ENCODE peak calls at places on chromosome 7, in seven cellular contexts. One of them, this sample, is unnamed.

GRCh38 chr7:101921061-101921460 is 103.6 kb downstream of the CUX1 start:
- DNase-seq in iPS DF 6.9: no peak
- DNase-seq in pancreas: no peak
- DNase-seq in psoas muscle: no peak
- DNase-seq in fibroblast of lung: no peak
- DNase-seq in CD8-positive, alpha-beta memory T cell: no peak
- DNase-seq in tibial artery: no peak
- DNase-seq in this sample: no peak

GRCh38 chr7:95527033-95527775 is 41.5 kb downstream of the ASB4 start:
- DNase-seq in iPS DF 6.9: peak; percentile 50
- DNase-seq in CD8-positive, alpha-beta memory T cell: no peak
- DNase-seq in tibial artery: no peak
- DNase-seq in psoas muscle: no peak
- DNase-seq in pancreas: peak; percentile 36
- DNase-seq in fibroblast of lung: peak; percentile 66
- DNase-seq in this sample: no peak

GRCh38 chr7:142906643-142907042 is 21.1 kb upstream of the TRPV6 start:
- DNase-seq in psoas muscle: no peak
- DNase-seq in tibial artery: no peak
- DNase-seq in CD8-positive, alpha-beta memory T cell: no peak
- DNase-seq in pancreas: no peak
- DNase-seq in iPS DF 6.9: no peak
- DNase-seq in fibroblast of lung: no peak
- DNase-seq in this sample: no peak

GRCh38 chr7:85205754-85206153 is 18.9 kb upstream of the SEMA3D start:
- DNase-seq in fibroblast of lung: no peak
- DNase-seq in CD8-positive, alpha-beta memory T cell: no peak
- DNase-seq in tibial artery: no peak
- DNase-seq in psoas muscle: no peak
- DNase-seq in iPS DF 6.9: no peak
- DNase-seq in pancreas: no peak
- DNase-seq in this sample: no peak

GRCh38 chr7:16915405-16915804 is 33.6 kb upstream of the AGR3 start:
- DNase-seq in CD8-positive, alpha-beta memory T cell: no peak
- DNase-seq in tibial artery: no peak
- DNase-seq in pancreas: no peak
- DNase-seq in fibroblast of lung: peak; percentile 78
- DNase-seq in psoas muscle: no peak
- DNase-seq in iPS DF 6.9: no peak
- DNase-seq in this sample: no peak

GRCh38 chr7:117777335-117778150 is 95.7 kb downstream of the CTTNBP2 start:
- DNase-seq in tibial artery: no peak
- DNase-seq in psoas muscle: no peak
- DNase-seq in fibroblast of lung: no peak
- DNase-seq in pancreas: no peak
- DNase-seq in iPS DF 6.9: no peak
- DNase-seq in CD8-positive, alpha-beta memory T cell: no peak
- DNase-seq in this sample: no peak

GRCh38 chr7:5591547-5591899 is 167.9 kb upstream of the TNRC18 start:
- DNase-seq in psoas muscle: no peak
- DNase-seq in iPS DF 6.9: no peak
- DNase-seq in tibial artery: no peak
- DNase-seq in pancreas: no peak
- DNase-seq in CD8-positive, alpha-beta memory T cell: no peak
- DNase-seq in fibroblast of lung: peak; percentile 62
- DNase-seq in this sample: no peak

GRCh38 chr7:31917256-31917655 is 153.0 kb downstream of the PDE1C start:
- DNase-seq in psoas muscle: no peak
- DNase-seq in iPS DF 6.9: no peak
- DNase-seq in fibroblast of lung: no peak
- DNase-seq in pancreas: no peak
- DNase-seq in CD8-positive, alpha-beta memory T cell: no peak
- DNase-seq in tibial artery: no peak
- DNase-seq in this sample: no peak

GRCh38 chr7:66920256-66920655 is 769 bp upstream of the TMEM248 start:
- DNase-seq in pancreas: no peak
- DNase-seq in fibroblast of lung: no peak
- DNase-seq in iPS DF 6.9: no peak
- DNase-seq in tibial artery: no peak
- DNase-seq in CD8-positive, alpha-beta memory T cell: no peak
- DNase-seq in psoas muscle: no peak
- DNase-seq in this sample: no peak

GRCh38 chr7:2687881-2688318 is at the start of gene AMZ1:
- DNase-seq in psoas muscle: no peak
- DNase-seq in pancreas: no peak
- DNase-seq in fibroblast of lung: no peak
- DNase-seq in CD8-positive, alpha-beta memory T cell: no peak
- DNase-seq in iPS DF 6.9: no peak
- DNase-seq in tibial artery: no peak
- DNase-seq in this sample: no peak

GRCh38 chr7:2684501-2684900 is 3.5 kb upstream of the AMZ1 start:
- DNase-seq in pancreas: no peak
- DNase-seq in psoas muscle: no peak
- DNase-seq in tibial artery: no peak
- DNase-seq in CD8-positive, alpha-beta memory T cell: no peak
- DNase-seq in fibroblast of lung: no peak
- DNase-seq in iPS DF 6.9: no peak
- DNase-seq in this sample: no peak

GRCh38 chr7:2687338-2687869 is 598 bp upstream of the AMZ1 start:
- DNase-seq in fibroblast of lung: no peak
- DNase-seq in CD8-positive, alpha-beta memory T cell: no peak
- DNase-seq in psoas muscle: no peak
- DNase-seq in iPS DF 6.9: no peak
- DNase-seq in pancreas: no peak
- DNase-seq in tibial artery: no peak
- DNase-seq in this sample: no peak

GRCh38 chr7:2688409-2689342 is 674 bp downstream of the AMZ1 start:
- DNase-seq in psoas muscle: no peak
- DNase-seq in fibroblast of lung: no peak
- DNase-seq in pancreas: no peak
- DNase-seq in tibial artery: no peak
- DNase-seq in iPS DF 6.9: no peak
- DNase-seq in CD8-positive, alpha-beta memory T cell: no peak
- DNase-seq in this sample: no peak

GRCh38 chr7:2686101-2686500 is 1.9 kb upstream of the AMZ1 start:
- DNase-seq in tibial artery: no peak
- DNase-seq in fibroblast of lung: no peak
- DNase-seq in iPS DF 6.9: no peak
- DNase-seq in pancreas: no peak
- DNase-seq in CD8-positive, alpha-beta memory T cell: no peak
- DNase-seq in psoas muscle: no peak
- DNase-seq in this sample: no peak
- H3K36me3 ChIP-seq in tibial artery: no peaks in the 10 kb centered on the region
- H3K36me3 ChIP-seq in fibroblast of lung: no peaks in the 10 kb centered on the region
- H3K36me3 ChIP-seq in iPS DF 6.9: no peaks in the 10 kb centered on the region
- H3K36me3 ChIP-seq in pancreas: no peaks in the 10 kb centered on the region
- H3K36me3 ChIP-seq in CD8-positive, alpha-beta memory T cell: no peaks in the 10 kb centered on the region
- H3K36me3 ChIP-seq in psoas muscle: no peaks in the 10 kb centered on the region
- H3K36me3 ChIP-seq in this sample: no peaks in the 10 kb centered on the region

GRCh38 chr7:44572771-44573170 is 937 bp downstream of the DDX56 start:
- DNase-seq in tibial artery: peak; percentile 38
- DNase-seq in fibroblast of lung: no peak
- DNase-seq in CD8-positive, alpha-beta memory T cell: no peak
- DNase-seq in iPS DF 6.9: no peak
- DNase-seq in pancreas: no peak
- DNase-seq in psoas muscle: no peak
- DNase-seq in this sample: no peak
- H3K36me3 ChIP-seq in tibial artery: peaks cover 47% of the 10 kb centered on the region
- H3K36me3 ChIP-seq in fibroblast of lung: peaks cover 40% of the 10 kb centered on the region
- H3K36me3 ChIP-seq in CD8-positive, alpha-beta memory T cell: peaks cover 53% of the 10 kb centered on the region
- H3K36me3 ChIP-seq in iPS DF 6.9: peaks cover 44% of the 10 kb centered on the region
- H3K36me3 ChIP-seq in pancreas: peaks cover 14% of the 10 kb centered on the region
- H3K36me3 ChIP-seq in psoas muscle: peaks cover 25% of the 10 kb centered on the region
- H3K36me3 ChIP-seq in this sample: peaks cover 68% of the 10 kb centered on the region

DNA sequence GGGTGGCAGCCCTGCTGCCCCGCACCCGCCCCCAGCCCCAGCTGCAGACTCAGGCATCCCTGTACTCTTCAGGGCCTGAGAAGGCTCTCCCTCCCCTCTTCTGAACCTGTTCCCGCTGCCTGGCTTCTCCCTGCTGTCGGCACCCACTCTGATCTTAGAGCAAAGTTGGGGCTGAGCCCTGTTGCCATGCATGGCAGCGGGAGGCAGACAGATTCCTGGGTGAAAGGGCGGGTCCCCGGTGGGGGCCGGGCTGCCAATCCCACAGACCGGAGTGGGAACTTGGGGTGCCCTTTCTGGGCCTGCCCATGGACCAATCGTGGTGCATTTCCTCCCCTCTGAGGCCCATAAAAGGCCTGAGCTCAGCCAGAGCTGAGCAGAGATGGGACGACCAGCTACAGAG is 80.7 kb downstream of the SPDYE5 start:
- DNase-seq in psoas muscle: no peak
- DNase-seq in tibial artery: no peak
- DNase-seq in pancreas: no peak
- DNase-seq in fibroblast of lung: no peak
- DNase-seq in CD8-positive, alpha-beta memory T cell: no peak
- DNase-seq in iPS DF 6.9: no peak
- DNase-seq in this sample: no peak
- H3K36me3 ChIP-seq in psoas muscle: no peaks in the 10 kb centered on the region
- H3K36me3 ChIP-seq in tibial artery: peaks cover 58% of the 10 kb centered on the region
- H3K36me3 ChIP-seq in pancreas: no peaks in the 10 kb centered on the region
- H3K36me3 ChIP-seq in fibroblast of lung: peaks cover 2% of the 10 kb centered on the region
- H3K36me3 ChIP-seq in CD8-positive, alpha-beta memory T cell: no peaks in the 10 kb centered on the region
- H3K36me3 ChIP-seq in iPS DF 6.9: peaks cover 29% of the 10 kb centered on the region
- H3K36me3 ChIP-seq in this sample: no peaks in the 10 kb centered on the region

GRCh38 chr7:39615350-39615975 is 7.9 kb upstream of the RALA start:
- DNase-seq in psoas muscle: no peak
- DNase-seq in CD8-positive, alpha-beta memory T cell: no peak
- DNase-seq in fibroblast of lung: no peak
- DNase-seq in iPS DF 6.9: no peak
- DNase-seq in tibial artery: no peak
- DNase-seq in pancreas: no peak
- DNase-seq in this sample: no peak
- H3K36me3 ChIP-seq in psoas muscle: no peaks in the 10 kb centered on the region
- H3K36me3 ChIP-seq in CD8-positive, alpha-beta memory T cell: no peaks in the 10 kb centered on the region
- H3K36me3 ChIP-seq in fibroblast of lung: no peaks in the 10 kb centered on the region
- H3K36me3 ChIP-seq in iPS DF 6.9: no peaks in the 10 kb centered on the region
- H3K36me3 ChIP-seq in tibial artery: no peaks in the 10 kb centered on the region
- H3K36me3 ChIP-seq in pancreas: no peaks in the 10 kb centered on the region
- H3K36me3 ChIP-seq in this sample: no peaks in the 10 kb centered on the region

GRCh38 chr7:158887594-158887993 is 31.2 kb downstream of the DYNC2I1 start:
- DNase-seq in tibial artery: no peak
- DNase-seq in fibroblast of lung: no peak
- DNase-seq in psoas muscle: no peak
- DNase-seq in iPS DF 6.9: no peak
- DNase-seq in pancreas: no peak
- DNase-seq in CD8-positive, alpha-beta memory T cell: no peak
- DNase-seq in this sample: no peak

GRCh38 chr7:158880973-158881372 is 24.6 kb downstream of the DYNC2I1 start:
- DNase-seq in tibial artery: no peak
- DNase-seq in psoas muscle: no peak
- DNase-seq in iPS DF 6.9: no peak
- DNase-seq in pancreas: no peak
- DNase-seq in fibroblast of lung: no peak
- DNase-seq in CD8-positive, alpha-beta memory T cell: no peak
- DNase-seq in this sample: no peak

GRCh38 chr7:158881731-158882130 is 25.4 kb downstream of the DYNC2I1 start:
- DNase-seq in pancreas: no peak
- DNase-seq in fibroblast of lung: no peak
- DNase-seq in psoas muscle: no peak
- DNase-seq in CD8-positive, alpha-beta memory T cell: no peak
- DNase-seq in tibial artery: no peak
- DNase-seq in iPS DF 6.9: no peak
- DNase-seq in this sample: no peak

DNA sequence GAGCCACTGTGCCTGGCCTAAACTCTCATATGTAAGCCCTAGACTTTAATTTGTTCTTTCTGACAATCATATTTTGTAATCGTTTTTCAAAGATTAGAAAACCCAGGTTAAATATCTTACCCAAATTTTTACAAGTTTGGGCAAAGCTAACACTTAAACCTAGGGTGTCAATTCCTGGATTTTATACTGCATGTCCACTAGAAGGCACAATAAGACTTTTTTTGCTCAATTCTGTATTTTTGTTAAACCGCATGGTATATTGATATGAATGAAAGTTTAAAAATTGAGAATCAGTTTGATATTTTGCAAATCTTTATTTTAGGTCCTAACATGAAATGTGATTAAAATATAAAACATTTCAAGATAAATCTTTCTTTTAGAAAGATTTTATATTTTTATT is 29.3 kb downstream of the DYNC2I1 start:
- DNase-seq in fibroblast of lung: peak; percentile 29
- DNase-seq in tibial artery: no peak
- DNase-seq in pancreas: no peak
- DNase-seq in psoas muscle: no peak
- DNase-seq in CD8-positive, alpha-beta memory T cell: no peak
- DNase-seq in iPS DF 6.9: no peak
- DNase-seq in this sample: no peak
- H3K36me3 ChIP-seq in fibroblast of lung: no peaks in the 10 kb centered on the region
- H3K36me3 ChIP-seq in tibial artery: peaks cover 17% of the 10 kb centered on the region
- H3K36me3 ChIP-seq in pancreas: no peaks in the 10 kb centered on the region
- H3K36me3 ChIP-seq in psoas muscle: no peaks in the 10 kb centered on the region
- H3K36me3 ChIP-seq in CD8-positive, alpha-beta memory T cell: peaks cover 3% of the 10 kb centered on the region
- H3K36me3 ChIP-seq in iPS DF 6.9: peaks cover 5% of the 10 kb centered on the region
- H3K36me3 ChIP-seq in this sample: peaks cover 55% of the 10 kb centered on the region